ENCODE peak calls at places on chromosome 10, in five cellular contexts. One of them, this sample, is unnamed.

GRCh38 chr10:97931041-97931440 is 81.4 kb downstream of the GOLGA7B start:
- DNase-seq in psoas muscle: no peak
- DNase-seq in T follicular helper cell: no peak
- DNase-seq in NCI-H748 treated with DMSO at 0.1 percent for 48 hours: no peak
- DNase-seq in foreskin fibroblast: no peak
- DNase-seq in this sample: no peak

GRCh38 chr10:43854042-43854441 is 205.4 kb upstream of the ZNF32 start:
- DNase-seq in T follicular helper cell: no peak
- DNase-seq in NCI-H748 treated with DMSO at 0.1 percent for 48 hours: no peak
- DNase-seq in psoas muscle: no peak
- DNase-seq in foreskin fibroblast: peak
- DNase-seq in this sample: no peak

GRCh38 chr10:61376377-61376776 is 76.8 kb downstream of the TMEM26 start:
- DNase-seq in foreskin fibroblast: no peak
- DNase-seq in T follicular helper cell: no peak
- DNase-seq in NCI-H748 treated with DMSO at 0.1 percent for 48 hours: no peak
- DNase-seq in psoas muscle: no peak
- DNase-seq in this sample: no peak

GRCh38 chr10:75034131-75034512 is 77.3 kb upstream of the SAMD8 start:
- DNase-seq in psoas muscle: no peak
- DNase-seq in T follicular helper cell: no peak
- DNase-seq in NCI-H748 treated with DMSO at 0.1 percent for 48 hours: no peak
- DNase-seq in foreskin fibroblast: no peak
- DNase-seq in this sample: no peak

GRCh38 chr10:121127151-121127906 is 276.2 kb downstream of the WDR11 start:
- DNase-seq in T follicular helper cell: no peak
- DNase-seq in psoas muscle: no peak
- DNase-seq in foreskin fibroblast: no peak
- DNase-seq in NCI-H748 treated with DMSO at 0.1 percent for 48 hours: no peak
- DNase-seq in this sample: no peak

GRCh38 chr10:31896972-31897384 is 31.7 kb downstream of the ARHGAP12 start:
- DNase-seq in psoas muscle: no peak
- DNase-seq in T follicular helper cell: no peak
- DNase-seq in NCI-H748 treated with DMSO at 0.1 percent for 48 hours: no peak
- DNase-seq in foreskin fibroblast: peak
- DNase-seq in this sample: no peak

GRCh38 chr10:125141150-125141859 is 19.1 kb downstream of the CTBP2 start:
- DNase-seq in psoas muscle: no peak
- DNase-seq in NCI-H748 treated with DMSO at 0.1 percent for 48 hours: no peak
- DNase-seq in foreskin fibroblast: no peak
- DNase-seq in T follicular helper cell: no peak
- DNase-seq in this sample: no peak

GRCh38 chr10:78832281-78832680 is 236.5 kb upstream of the ZMIZ1 start:
- DNase-seq in NCI-H748 treated with DMSO at 0.1 percent for 48 hours: no peak
- DNase-seq in T follicular helper cell: no peak
- DNase-seq in psoas muscle: no peak
- DNase-seq in foreskin fibroblast: no peak
- DNase-seq in this sample: no peak

GRCh38 chr10:48811917-48812316 is 127.2 kb downstream of the WDFY4 start:
- DNase-seq in psoas muscle: no peak
- DNase-seq in T follicular helper cell: no peak
- DNase-seq in NCI-H748 treated with DMSO at 0.1 percent for 48 hours: no peak
- DNase-seq in foreskin fibroblast: no peak
- DNase-seq in this sample: no peak

GRCh38 chr10:60426425-60426824 is 36.8 kb upstream of the ANK3 start:
- DNase-seq in T follicular helper cell: no peak
- DNase-seq in foreskin fibroblast: peak
- DNase-seq in NCI-H748 treated with DMSO at 0.1 percent for 48 hours: no peak
- DNase-seq in psoas muscle: no peak
- DNase-seq in this sample: no peak

GRCh38 chr10:71075066-71075758 is 137.2 kb upstream of the UNC5B start:
- DNase-seq in NCI-H748 treated with DMSO at 0.1 percent for 48 hours: no peak
- DNase-seq in foreskin fibroblast: no peak
- DNase-seq in psoas muscle: no peak
- DNase-seq in T follicular helper cell: no peak
- DNase-seq in this sample: no peak

GRCh38 chr10:77348082-77348481 is 289.5 kb downstream of the KCNMA1 start:
- DNase-seq in T follicular helper cell: no peak
- DNase-seq in foreskin fibroblast: no peak
- DNase-seq in NCI-H748 treated with DMSO at 0.1 percent for 48 hours: no peak
- DNase-seq in psoas muscle: no peak
- DNase-seq in this sample: no peak

GRCh38 chr10:101385866-101386658 is 32.1 kb downstream of the BTRC start:
- DNase-seq in psoas muscle: no peak
- DNase-seq in NCI-H748 treated with DMSO at 0.1 percent for 48 hours: no peak
- DNase-seq in foreskin fibroblast: peak
- DNase-seq in T follicular helper cell: no peak
- DNase-seq in this sample: no peak

GRCh38 chr10:78869508-78870439 is 199.0 kb upstream of the ZMIZ1 start:
- DNase-seq in NCI-H748 treated with DMSO at 0.1 percent for 48 hours: no peak
- DNase-seq in T follicular helper cell: no peak
- DNase-seq in foreskin fibroblast: no peak
- DNase-seq in psoas muscle: no peak
- DNase-seq in this sample: no peak

GRCh38 chr10:70966848-70967553 is 78.6 kb upstream of the PCBD1 start:
- DNase-seq in NCI-H748 treated with DMSO at 0.1 percent for 48 hours: no peak
- DNase-seq in T follicular helper cell: no peak
- DNase-seq in foreskin fibroblast: no peak
- DNase-seq in psoas muscle: no peak
- DNase-seq in this sample: no peak

GRCh38 chr10:98402931-98403717 is 11.9 kb downstream of the PYROXD2 start:
- DNase-seq in NCI-H748 treated with DMSO at 0.1 percent for 48 hours: no peak
- DNase-seq in psoas muscle: no peak
- DNase-seq in foreskin fibroblast: no peak
- DNase-seq in T follicular helper cell: no peak
- DNase-seq in this sample: no peak

GRCh38 chr10:119737827-119738226 is 12.0 kb downstream of the INPP5F start:
- DNase-seq in NCI-H748 treated with DMSO at 0.1 percent for 48 hours: no peak
- DNase-seq in T follicular helper cell: no peak
- DNase-seq in psoas muscle: no peak
- DNase-seq in foreskin fibroblast: peak
- DNase-seq in this sample: no peak

GRCh38 chr10:11611248-11612003 is at the start of gene USP6NL:
- DNase-seq in foreskin fibroblast: peak
- DNase-seq in psoas muscle: peak
- DNase-seq in NCI-H748 treated with DMSO at 0.1 percent for 48 hours: peak
- DNase-seq in T follicular helper cell: peak
- DNase-seq in this sample: peak

GRCh38 chr10:113616244-113617074 is 47.4 kb downstream of the NRAP start:
- DNase-seq in foreskin fibroblast: no peak
- DNase-seq in NCI-H748 treated with DMSO at 0.1 percent for 48 hours: no peak
- DNase-seq in psoas muscle: no peak
- DNase-seq in T follicular helper cell: no peak
- DNase-seq in this sample: no peak

GRCh38 chr10:76033457-76034196 is 602.2 kb downstream of the LRMDA start:
- DNase-seq in foreskin fibroblast: peak
- DNase-seq in T follicular helper cell: no peak
- DNase-seq in psoas muscle: no peak
- DNase-seq in NCI-H748 treated with DMSO at 0.1 percent for 48 hours: no peak
- DNase-seq in this sample: no peak